ENCODE peak calls at places on chromosomes 5 and 9, in six cellular contexts. A is uterus, S is transverse colon, U is stomach, L is sigmoid colon, Y is heart left ventricle. W is an unnamed sample. For H3K27me3, the result is how much of the 10 kb centered on the place peaks cover.

GRCh38 chr9:112059145-112059979 is 115.7 kb downstream of the SUSD1 start:
- DNase-seq in Y (no peak), S (peak), U (no peak), A (no peak), L (no peak), W (no peak)

GRCh38 chr5:119304439-119304838 is 51.4 kb upstream of the TNFAIP8 start:
- DNase-seq in U (no peak), L (no peak), S (no peak), A (no peak), Y (no peak), W (no peak)

GRCh38 chr5:54390015-54390414 is 65.5 kb upstream of the HSPB3 start:
- DNase-seq in Y (peak), L (no peak), U (no peak), S (peak), A (no peak), W (no peak)

GRCh38 chr9:114416290-114416689 is 28.5 kb upstream of the AKNA start:
- DNase-seq in A (no peak), L (no peak), Y (no peak), U (no peak), S (no peak), W (no peak)

GRCh38 chr9:126965541-126966428 is 51.2 kb downstream of the RALGPS1 start:
- DNase-seq in L (peak), U (peak), A (peak), Y (peak), S (peak), W (peak)

GRCh38 chr5:83911367-83911919 is 190.8 kb upstream of the HAPLN1 start:
- DNase-seq in A (no peak), U (no peak), Y (no peak), S (no peak), L (no peak), W (no peak)

GRCh38 chr9:81578606-81579005 is 110.7 kb downstream of the TLE1 start:
- DNase-seq in A (no peak), U (no peak), S (no peak), Y (no peak), L (no peak), W (no peak)

GRCh38 chr9:112939418-112939817 is 48.7 kb upstream of the SLC46A2 start:
- DNase-seq in L (no peak), Y (no peak), U (no peak), A (no peak), S (no peak), W (no peak)

GRCh38 chr5:109612278-109612905 is 77.3 kb upstream of the MAN2A1 start:
- DNase-seq in S (no peak), U (no peak), A (no peak), Y (no peak), L (no peak), W (no peak)

GRCh38 chr5:169804861-169805260 is 167.8 kb downstream of the DOCK2 start:
- DNase-seq in L (no peak), A (no peak), U (no peak), Y (no peak), S (no peak), W (no peak)

GRCh38 chr9:106799146-106799545 is 63.8 kb upstream of the ZNF462 start:
- DNase-seq in Y (no peak), S (no peak), A (no peak), U (no peak), L (no peak), W (no peak)

GRCh38 chr5:177553671-177554429 is 513 bp downstream of the FAM193B start:
- DNase-seq in L (peak), S (peak), Y (peak), U (peak), A (peak), W (peak)

GRCh38 chr5:8857051-8857450 is 688.8 kb downstream of the SEMA5A start:
- DNase-seq in S (no peak), U (no peak), A (no peak), L (no peak), Y (no peak), W (no peak)

GRCh38 chr9:97802276-97802675 is 50.8 kb upstream of the FOXE1 start:
- DNase-seq in L (no peak), S (no peak), A (no peak), Y (no peak), U (no peak), W (no peak)

GRCh38 chr5:54894957-54895815 is 90.2 kb downstream of the ESM1 start:
- DNase-seq in U (no peak), Y (no peak), S (no peak), A (no peak), L (no peak), W (no peak)

GRCh38 chr5:40689442-40689841 is 9.7 kb downstream of the PTGER4 start:
- DNase-seq in S (no peak), A (no peak), U (no peak), Y (peak), L (no peak), W (no peak)

GRCh38 chr5:98415663-98416062 is 357.8 kb upstream of the RGMB start:
- DNase-seq in Y (no peak), L (no peak), U (no peak), S (no peak), A (no peak), W (no peak)

GRCh38 chr9:129619787-129620668 is 873 bp downstream of the C9orf50 start:
- DNase-seq in Y (no peak), L (no peak), U (no peak), S (no peak), A (no peak), W (no peak)

GRCh38 chr9:88025411-88026132 is 51.2 kb upstream of the CDK20 start:
- DNase-seq in U (no peak), A (no peak), Y (no peak), S (no peak), L (no peak), W (no peak)

GRCh38 chr5:95822408-95823240 is at the start of gene GLRX:
- DNase-seq in A (peak), U (peak), L (peak), Y (peak), S (peak), W (peak)

GRCh38 chr5:57304931-57305330 is 131.1 kb downstream of the GPBP1 start:
- DNase-seq in S (no peak), L (no peak), A (no peak), Y (no peak), U (no peak), W (no peak)

GRCh38 chr9:7338586-7339281 is 460.8 kb downstream of the DMAC1 start:
- DNase-seq in L (no peak), Y (no peak), S (no peak), U (no peak), A (no peak), W (no peak)

GRCh38 chr9:6805532-6805931 is 47.8 kb downstream of the KDM4C start:
- DNase-seq in S (no peak), U (peak), L (no peak), A (no peak), Y (peak), W (peak)

GRCh38 chr5:86964889-86965288 is 302.8 kb upstream of the RASA1 start:
- DNase-seq in Y (no peak), U (no peak), L (no peak), A (no peak), S (no peak), W (no peak)

GRCh38 chr9:30574355-30575151 is 1809.9 kb upstream of the ACO1 start:
- DNase-seq in A (peak), S (no peak), U (no peak), L (no peak), Y (no peak), W (no peak)

GRCh38 chr5:9188131-9188530 is 357.7 kb downstream of the SEMA5A start:
- DNase-seq in A (no peak), Y (no peak), S (no peak), U (no peak), L (no peak), W (no peak)

GRCh38 chr5:14266686-14267085 is 123.5 kb downstream of the TRIO start:
- DNase-seq in S (no peak), L (no peak), Y (no peak), A (no peak), U (no peak), W (no peak)

GRCh38 chr5:53027913-53028312 is 38.8 kb downstream of the ITGA2 start:
- DNase-seq in L (no peak), Y (peak), U (peak), A (peak), S (no peak), W (peak)

GRCh38 chr9:104856413-104856941 is 71.5 kb downstream of the ABCA1 start:
- DNase-seq in U (no peak), A (no peak), L (no peak), Y (no peak), S (no peak), W (no peak)

GRCh38 chr5:113268232-113268631 is 166.6 kb downstream of the TSSK1B start:
- DNase-seq in L (no peak), A (no peak), S (no peak), U (no peak), Y (no peak), W (no peak)

GRCh38 chr9:19154135-19154612 is 26.9 kb upstream of the PLIN2 start:
- DNase-seq in L (peak), A (peak), S (no peak), U (no peak), Y (peak), W (no peak)

GRCh38 chr5:90626493-90626892 is 67.9 kb downstream of the ADGRV1 start:
- DNase-seq in S (no peak), A (no peak), L (no peak), Y (no peak), U (no peak), W (no peak)

GRCh38 chr5:90632799-90633198 is 74.2 kb downstream of the ADGRV1 start:
- DNase-seq in U (no peak), Y (no peak), L (no peak), A (no peak), S (no peak), W (no peak)

DNA sequence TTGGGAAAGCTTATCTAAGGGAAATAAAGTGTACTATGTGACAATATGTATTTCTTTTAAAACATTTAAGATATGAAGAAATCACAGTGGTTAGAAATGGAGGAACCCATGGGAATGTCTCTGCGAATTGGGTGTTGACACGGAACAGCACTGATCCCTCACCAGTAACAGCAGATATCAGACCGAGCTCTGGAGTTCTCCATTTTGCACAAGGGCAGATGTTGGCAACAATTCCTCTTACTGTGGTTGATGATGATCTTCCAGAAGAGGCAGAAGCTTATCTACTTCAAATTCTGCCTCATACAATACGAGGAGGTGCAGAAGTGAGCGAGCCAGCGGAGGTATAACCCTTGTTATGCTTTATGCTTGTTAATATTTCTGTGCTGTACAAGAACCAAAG is 69.9 kb downstream of the ADGRV1 start:
- DNase-seq in Y (no peak), U (no peak), S (no peak), L (no peak), A (no peak), W (no peak)
- H3K27me3 ChIP-seq in Y (under half), U (under half), S (under half), L (under half), A (under half), W (under half)

DNA sequence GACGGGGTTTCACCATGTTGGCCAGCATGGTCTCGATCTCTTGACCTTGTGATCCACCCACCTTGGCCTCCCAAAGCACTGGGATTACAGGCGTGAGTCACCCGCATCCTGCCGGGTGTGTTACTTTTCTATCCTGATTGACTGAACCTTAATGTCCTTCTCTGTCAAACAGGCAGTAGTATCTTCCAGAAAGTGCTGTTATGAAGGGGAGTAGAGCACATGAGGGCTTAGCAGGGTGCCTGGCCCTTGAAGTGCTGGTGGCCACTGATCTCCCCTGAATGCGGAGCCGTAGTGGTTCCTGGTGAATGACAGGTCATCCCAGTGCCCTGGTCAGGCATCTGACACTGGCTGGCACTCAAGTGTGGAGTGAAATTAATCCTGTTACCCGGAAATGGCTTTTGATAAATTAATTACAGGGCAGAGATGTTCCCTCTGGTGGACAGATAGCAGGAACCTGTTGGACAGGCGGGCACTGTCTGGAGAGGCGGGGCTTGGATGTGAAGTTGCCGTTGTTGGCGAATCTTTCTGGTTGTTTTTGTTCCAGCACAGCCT is 28.4 kb downstream of the PRRC2B start:
- DNase-seq in S (no peak), U (no peak), A (peak), L (no peak), Y (no peak), W (peak)
- H3K27ac ChIP-seq in S (peak), U (peak), A (peak), L (peak), Y (peak), W (peak)

GRCh38 chr9:90344013-90344412 is 298.6 kb downstream of the DIRAS2 start:
- DNase-seq in S (no peak), U (no peak), Y (no peak), L (no peak), A (no peak), W (no peak)
- H3K27me3 ChIP-seq in S (under half), U (under half), Y (under half), L (under half), A (under half), W (under half)

GRCh38 chr5:134070648-134070978 is 43.9 kb upstream of the TCF7 start:
- DNase-seq in Y (no peak), S (no peak), A (no peak), U (no peak), L (no peak), W (no peak)

GRCh38 chr5:134072471-134073220 is 41.8 kb upstream of the TCF7 start:
- DNase-seq in A (no peak), U (no peak), Y (no peak), L (no peak), S (no peak), W (no peak)

GRCh38 chr5:134070979-134071849 is 43.3 kb upstream of the TCF7 start:
- DNase-seq in U (peak), Y (no peak), L (peak), A (no peak), S (peak), W (no peak)

GRCh38 chr5:134071850-134072207 is 42.7 kb upstream of the TCF7 start:
- DNase-seq in A (no peak), U (no peak), S (no peak), Y (no peak), L (no peak), W (no peak)

DNA sequence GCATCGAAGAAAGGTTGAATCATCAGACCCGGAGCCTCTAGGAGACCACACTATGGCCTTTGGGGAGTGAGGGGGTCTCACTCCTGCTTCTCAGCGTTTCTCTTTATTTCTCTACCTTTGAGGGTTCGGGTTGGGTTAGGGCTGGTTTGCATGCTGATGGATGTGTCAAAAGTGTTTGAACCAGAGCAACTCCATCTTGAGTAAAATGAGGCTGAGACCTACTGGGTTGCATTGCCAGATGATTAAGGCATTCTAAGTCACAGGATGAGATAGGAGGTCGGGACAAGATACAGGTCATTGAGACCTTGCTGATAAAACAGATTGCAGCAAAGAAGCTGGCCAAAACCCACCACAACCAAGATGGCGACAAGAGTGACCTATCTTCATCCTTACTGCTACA is 44.9 kb upstream of the TCF7 start:
- DNase-seq in L (no peak), A (no peak), S (no peak), U (no peak), Y (no peak), W (no peak)
- H3K27ac ChIP-seq in L (no peak), A (no peak), S (no peak), U (no peak), Y (no peak), W (no peak)

GRCh38 chr5:73448072-73448432 is 525 bp downstream of the FOXD1 start:
- DNase-seq in U (no peak), A (peak), S (no peak), Y (no peak), L (no peak), W (peak)
- H3K27me3 ChIP-seq in U (half or more), A (half or more), S (half or more), Y (half or more), L (half or more), W (under half)

GRCh38 chr5:172932313-172933017 is 26.8 kb upstream of the RPL26L1 start:
- DNase-seq in U (peak), S (peak), L (peak), Y (peak), A (peak), W (peak)
- H3K27ac ChIP-seq in U (peak), S (no peak), L (peak), Y (peak), A (peak), W (no peak)